ENCODE peak calls at places on chromosome 20, in nine cellular contexts. One of them, this sample, is unnamed.

GRCh38 chr20:44217342-44218092 is 6.9 kb upstream of the OSER1 start:
- DNase-seq in RWPE1: peak
- DNase-seq in astrocyte of the spinal cord: peak
- DNase-seq in GM23338: peak
- DNase-seq in cardiac fibroblast: peak
- DNase-seq in endothelial cell: peak
- DNase-seq in IMR-90: peak
- DNase-seq in K562: peak
- DNase-seq in breast epithelium: peak
- DNase-seq in this sample: peak

GRCh38 chr20:5971203-5971602 is 20.8 kb downstream of the MCM8 start:
- DNase-seq in RWPE1: no peak
- DNase-seq in astrocyte of the spinal cord: no peak
- DNase-seq in GM23338: peak
- DNase-seq in cardiac fibroblast: no peak
- DNase-seq in endothelial cell: no peak
- DNase-seq in IMR-90: no peak
- DNase-seq in K562: no peak
- DNase-seq in breast epithelium: no peak
- DNase-seq in this sample: no peak

GRCh38 chr20:50690979-50691584 is at the start of gene RIPOR3:
- DNase-seq in RWPE1: no peak
- DNase-seq in astrocyte of the spinal cord: peak
- DNase-seq in GM23338: peak
- DNase-seq in cardiac fibroblast: no peak
- DNase-seq in endothelial cell: peak
- DNase-seq in IMR-90: no peak
- DNase-seq in K562: peak
- DNase-seq in breast epithelium: no peak
- DNase-seq in this sample: no peak

GRCh38 chr20:9999660-10000059 is 35.1 kb upstream of the ANKEF1 start:
- DNase-seq in RWPE1: no peak
- DNase-seq in astrocyte of the spinal cord: no peak
- DNase-seq in GM23338: no peak
- DNase-seq in cardiac fibroblast: no peak
- DNase-seq in endothelial cell: no peak
- DNase-seq in IMR-90: no peak
- DNase-seq in K562: no peak
- DNase-seq in breast epithelium: no peak
- DNase-seq in this sample: peak

GRCh38 chr20:44018684-44019637 is 104.3 kb downstream of the TOX2 start:
- DNase-seq in RWPE1: no peak
- DNase-seq in astrocyte of the spinal cord: no peak
- DNase-seq in GM23338: no peak
- DNase-seq in cardiac fibroblast: no peak
- DNase-seq in endothelial cell: no peak
- DNase-seq in IMR-90: no peak
- DNase-seq in K562: no peak
- DNase-seq in breast epithelium: no peak
- DNase-seq in this sample: no peak

GRCh38 chr20:52191132-52191435 is 495 bp downstream of the ZFP64 start:
- DNase-seq in RWPE1: peak
- DNase-seq in astrocyte of the spinal cord: no peak
- DNase-seq in GM23338: peak
- DNase-seq in cardiac fibroblast: no peak
- DNase-seq in endothelial cell: no peak
- DNase-seq in IMR-90: peak
- DNase-seq in K562: no peak
- DNase-seq in breast epithelium: no peak
- DNase-seq in this sample: no peak

GRCh38 chr20:9460518-9460917 is 53.9 kb upstream of the LAMP5 start:
- DNase-seq in RWPE1: peak
- DNase-seq in astrocyte of the spinal cord: peak
- DNase-seq in GM23338: no peak
- DNase-seq in cardiac fibroblast: peak
- DNase-seq in endothelial cell: no peak
- DNase-seq in IMR-90: peak
- DNase-seq in K562: no peak
- DNase-seq in breast epithelium: no peak
- DNase-seq in this sample: no peak

GRCh38 chr20:16918366-16918765 is 170.2 kb downstream of the OTOR start:
- DNase-seq in RWPE1: no peak
- DNase-seq in astrocyte of the spinal cord: no peak
- DNase-seq in GM23338: no peak
- DNase-seq in cardiac fibroblast: no peak
- DNase-seq in endothelial cell: no peak
- DNase-seq in IMR-90: no peak
- DNase-seq in K562: no peak
- DNase-seq in breast epithelium: no peak
- DNase-seq in this sample: no peak

GRCh38 chr20:7773511-7773910 is 166.7 kb downstream of the HAO1 start:
- DNase-seq in RWPE1: no peak
- DNase-seq in astrocyte of the spinal cord: no peak
- DNase-seq in GM23338: no peak
- DNase-seq in cardiac fibroblast: no peak
- DNase-seq in endothelial cell: no peak
- DNase-seq in IMR-90: no peak
- DNase-seq in K562: no peak
- DNase-seq in breast epithelium: no peak
- DNase-seq in this sample: no peak

DNA sequence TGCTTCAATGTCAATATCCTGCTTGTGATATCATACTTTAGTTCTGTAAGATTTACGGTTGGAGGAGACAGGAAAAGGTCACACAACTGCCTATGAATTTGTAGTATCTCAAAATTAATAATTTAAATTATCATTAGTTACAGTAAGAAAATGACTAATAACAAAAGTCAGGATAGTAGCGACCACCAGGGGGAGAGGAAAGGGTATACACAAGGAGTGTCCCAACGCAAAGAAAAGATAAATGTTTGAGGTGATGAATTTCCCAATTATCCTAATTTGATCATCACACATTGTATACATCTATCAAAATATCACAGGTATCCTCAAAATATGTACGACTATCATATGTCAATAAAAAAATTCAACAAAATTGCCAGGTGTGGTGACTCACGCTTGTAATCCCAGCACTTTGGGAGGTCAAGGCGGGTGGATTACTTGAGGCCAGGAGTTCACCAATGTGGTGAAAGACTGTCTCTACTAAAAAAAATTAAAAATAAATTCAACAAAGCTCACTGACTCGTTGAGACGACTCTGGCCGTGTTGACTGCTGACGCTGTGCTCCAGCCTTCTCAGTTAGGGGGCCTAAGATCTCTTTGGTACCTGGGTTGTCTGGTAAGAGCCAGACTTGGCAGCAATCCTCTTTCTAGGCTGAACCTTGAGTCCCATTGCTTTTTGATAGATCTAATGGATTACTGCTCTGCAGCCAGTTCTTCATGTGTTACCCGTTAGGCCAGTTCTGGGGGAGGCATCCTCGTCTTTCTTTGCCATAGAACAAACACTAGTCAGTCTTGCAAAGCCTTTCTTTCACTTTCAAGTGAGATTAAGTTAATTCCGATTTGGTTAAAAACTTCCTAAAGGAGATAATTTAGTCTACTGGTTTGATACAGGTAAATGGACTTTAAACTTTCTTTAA is 9.0 kb upstream of the OVOL2 start:
- DNase-seq in RWPE1: no peak
- DNase-seq in astrocyte of the spinal cord: no peak
- DNase-seq in GM23338: peak
- DNase-seq in cardiac fibroblast: no peak
- DNase-seq in endothelial cell: no peak
- DNase-seq in IMR-90: no peak
- DNase-seq in K562: no peak
- DNase-seq in breast epithelium: no peak
- DNase-seq in this sample: no peak
- TF ChIP-seq CTCF in RWPE1: no peak
- TF ChIP-seq CTCF in astrocyte of the spinal cord: no peak
- TF ChIP-seq CTCF in GM23338: peak
- TF ChIP-seq CTCF in cardiac fibroblast: no peak
- TF ChIP-seq CTCF in endothelial cell: peak
- TF ChIP-seq CTCF in IMR-90: no peak
- TF ChIP-seq CTCF in K562: peak
- TF ChIP-seq CTCF in breast epithelium: no peak
- TF ChIP-seq CTCF in this sample: no peak

DNA sequence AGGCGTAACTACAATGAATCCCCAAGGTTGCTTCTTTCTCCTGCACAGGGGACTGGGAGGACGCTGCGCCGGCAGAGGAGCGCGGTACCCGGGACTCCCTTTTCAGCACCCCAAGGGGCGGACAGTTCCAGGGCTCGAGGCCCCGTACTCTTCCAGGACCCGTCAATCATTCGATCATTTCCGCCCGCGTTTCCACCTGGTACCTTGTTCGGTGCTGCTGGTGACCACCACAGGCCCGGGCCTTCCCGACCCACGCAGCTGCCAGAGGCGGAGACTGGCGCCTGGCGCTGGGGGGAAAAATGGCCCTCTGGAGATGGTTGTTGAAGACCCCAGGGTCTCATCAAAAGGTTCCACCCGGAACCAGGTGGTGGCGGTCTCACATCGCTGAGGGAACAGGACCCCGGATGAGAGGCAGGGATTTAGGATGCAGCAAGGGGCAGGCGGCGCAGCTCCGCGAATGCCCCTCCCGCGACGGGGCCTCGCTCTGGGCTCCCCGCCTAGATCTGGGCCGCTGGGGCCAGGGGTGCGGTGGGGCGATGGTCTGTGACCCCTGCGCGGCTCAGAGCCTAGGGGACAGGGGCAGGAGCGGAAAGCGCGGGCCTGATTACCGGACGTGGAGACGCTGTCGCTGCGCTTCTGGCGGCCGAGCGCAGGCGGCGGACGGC is 744 bp downstream of the VSX1 start:
- DNase-seq in RWPE1: peak
- DNase-seq in astrocyte of the spinal cord: no peak
- DNase-seq in GM23338: peak
- DNase-seq in cardiac fibroblast: no peak
- DNase-seq in endothelial cell: peak
- DNase-seq in IMR-90: no peak
- DNase-seq in K562: no peak
- DNase-seq in breast epithelium: no peak
- DNase-seq in this sample: no peak
- TF ChIP-seq CTCF in RWPE1: no peak
- TF ChIP-seq CTCF in astrocyte of the spinal cord: no peak
- TF ChIP-seq CTCF in GM23338: peak
- TF ChIP-seq CTCF in cardiac fibroblast: no peak
- TF ChIP-seq CTCF in endothelial cell: no peak
- TF ChIP-seq CTCF in IMR-90: no peak
- TF ChIP-seq CTCF in K562: no peak
- TF ChIP-seq CTCF in breast epithelium: no peak
- TF ChIP-seq CTCF in this sample: no peak

GRCh38 chr20:53935353-53936084 is 134.9 kb downstream of the BCAS1 start:
- DNase-seq in RWPE1: no peak
- DNase-seq in astrocyte of the spinal cord: no peak
- DNase-seq in GM23338: peak
- DNase-seq in cardiac fibroblast: no peak
- DNase-seq in endothelial cell: no peak
- DNase-seq in IMR-90: no peak
- DNase-seq in K562: peak
- DNase-seq in breast epithelium: no peak
- DNase-seq in this sample: no peak
- TF ChIP-seq CTCF in RWPE1: no peak
- TF ChIP-seq CTCF in astrocyte of the spinal cord: no peak
- TF ChIP-seq CTCF in GM23338: no peak
- TF ChIP-seq CTCF in cardiac fibroblast: no peak
- TF ChIP-seq CTCF in endothelial cell: no peak
- TF ChIP-seq CTCF in IMR-90: no peak
- TF ChIP-seq CTCF in K562: no peak
- TF ChIP-seq CTCF in breast epithelium: no peak
- TF ChIP-seq CTCF in this sample: no peak

GRCh38 chr20:49518576-49518975 is 36.1 kb upstream of the KCNB1 start:
- DNase-seq in RWPE1: no peak
- DNase-seq in astrocyte of the spinal cord: no peak
- DNase-seq in GM23338: no peak
- DNase-seq in cardiac fibroblast: no peak
- DNase-seq in endothelial cell: no peak
- DNase-seq in IMR-90: no peak
- DNase-seq in K562: no peak
- DNase-seq in breast epithelium: no peak
- DNase-seq in this sample: no peak
- TF ChIP-seq CTCF in RWPE1: no peak
- TF ChIP-seq CTCF in astrocyte of the spinal cord: no peak
- TF ChIP-seq CTCF in GM23338: no peak
- TF ChIP-seq CTCF in cardiac fibroblast: no peak
- TF ChIP-seq CTCF in endothelial cell: no peak
- TF ChIP-seq CTCF in IMR-90: no peak
- TF ChIP-seq CTCF in K562: no peak
- TF ChIP-seq CTCF in breast epithelium: no peak
- TF ChIP-seq CTCF in this sample: no peak

GRCh38 chr20:39986231-39986904 is 702.7 kb downstream of the MAFB start:
- DNase-seq in RWPE1: no peak
- DNase-seq in astrocyte of the spinal cord: peak
- DNase-seq in GM23338: peak
- DNase-seq in cardiac fibroblast: peak
- DNase-seq in endothelial cell: no peak
- DNase-seq in IMR-90: peak
- DNase-seq in K562: no peak
- DNase-seq in breast epithelium: no peak
- DNase-seq in this sample: no peak
- TF ChIP-seq CTCF in RWPE1: no peak
- TF ChIP-seq CTCF in astrocyte of the spinal cord: no peak
- TF ChIP-seq CTCF in GM23338: no peak
- TF ChIP-seq CTCF in cardiac fibroblast: no peak
- TF ChIP-seq CTCF in endothelial cell: no peak
- TF ChIP-seq CTCF in IMR-90: no peak
- TF ChIP-seq CTCF in K562: no peak
- TF ChIP-seq CTCF in breast epithelium: no peak
- TF ChIP-seq CTCF in this sample: no peak

DNA sequence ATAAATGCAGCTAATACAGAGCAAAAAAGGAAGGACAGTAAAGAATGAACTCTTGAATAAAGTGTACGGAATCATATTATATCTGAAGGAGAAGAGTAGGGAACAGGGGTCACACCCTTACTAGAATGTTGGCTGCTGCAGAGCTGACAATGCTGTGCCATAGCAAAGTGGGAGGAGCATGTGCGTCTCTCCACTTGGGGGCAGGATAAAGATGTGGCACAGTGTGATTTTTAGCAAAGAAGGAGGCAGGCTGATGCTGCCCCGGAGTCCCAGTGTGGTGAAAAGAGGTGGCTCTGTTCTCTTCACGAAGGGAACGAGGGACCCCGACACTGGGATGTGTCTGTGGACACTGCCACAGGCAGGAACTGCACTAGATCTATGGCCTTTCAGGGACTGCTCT is 67.5 kb downstream of the INSM1 start:
- DNase-seq in RWPE1: no peak
- DNase-seq in astrocyte of the spinal cord: no peak
- DNase-seq in GM23338: peak
- DNase-seq in cardiac fibroblast: no peak
- DNase-seq in endothelial cell: no peak
- DNase-seq in IMR-90: no peak
- DNase-seq in K562: no peak
- DNase-seq in breast epithelium: no peak
- DNase-seq in this sample: no peak
- TF ChIP-seq CTCF in RWPE1: no peak
- TF ChIP-seq CTCF in astrocyte of the spinal cord: no peak
- TF ChIP-seq CTCF in GM23338: peak
- TF ChIP-seq CTCF in cardiac fibroblast: no peak
- TF ChIP-seq CTCF in endothelial cell: no peak
- TF ChIP-seq CTCF in IMR-90: no peak
- TF ChIP-seq CTCF in K562: no peak
- TF ChIP-seq CTCF in breast epithelium: no peak
- TF ChIP-seq CTCF in this sample: no peak